ENCODE peak calls at places on chromosomes 6 and 20, in six cellular contexts. W, A, Y, I, E and B are unnamed samples.
A peak's percentile ranks its signal among the peaks of the same experiment; 100 is the strongest.

GRCh38 chr20:10328897-10329255 is 105.1 kb downstream of the MKKS start:
- DNase-seq in W (no peak), A (no peak), Y (no peak), I (no peak), E (no peak), B (no peak)

GRCh38 chr20:63968928-63969760 is 586 bp downstream of the ZNF512B start:
- DNase-seq in W (peak; percentile 44), A (no peak), Y (no peak), I (peak; percentile 25), E (no peak), B (peak; percentile 71)

GRCh38 chr6:87308970-87309369 is 13.4 kb upstream of the SMIM8 start:
- DNase-seq in W (no peak), A (no peak), Y (no peak), I (no peak), E (no peak), B (no peak)

GRCh38 chr20:41169791-41170351 is 32.5 kb downstream of the PLCG1 start:
- DNase-seq in W (no peak), A (no peak), Y (no peak), I (peak; percentile 4), E (no peak), B (no peak)

GRCh38 chr6:84065718-84066290 is 32.2 kb downstream of the MRAP2 start:
- DNase-seq in W (no peak), A (no peak), Y (no peak), I (no peak), E (no peak), B (no peak)

GRCh38 chr6:39416026-39416425 is 93.5 kb upstream of the KCNK16 start:
- DNase-seq in W (no peak), A (no peak), Y (no peak), I (no peak), E (no peak), B (no peak)

GRCh38 chr6:12275084-12275483 is 15.1 kb upstream of the EDN1 start:
- DNase-seq in W (no peak), A (no peak), Y (no peak), I (no peak), E (no peak), B (no peak)

GRCh38 chr20:14992071-14992654 is 654.8 kb upstream of the FLRT3 start:
- DNase-seq in W (no peak), A (no peak), Y (no peak), I (no peak), E (no peak), B (no peak)

GRCh38 chr6:133837801-133838349 is 51.0 kb upstream of the TCF21 start:
- DNase-seq in W (peak; percentile 66), A (peak; percentile 80), Y (peak; percentile 40), I (peak; percentile 68), E (peak; percentile 42), B (peak; percentile 57)

GRCh38 chr20:4490595-4491280 is 231.0 kb upstream of the PRND start:
- DNase-seq in W (no peak), A (no peak), Y (no peak), I (no peak), E (no peak), B (no peak)

GRCh38 chr6:43243649-43244321 is 504 bp downstream of the TTBK1 start:
- DNase-seq in W (peak; percentile 40), A (no peak), Y (no peak), I (no peak), E (no peak), B (no peak)

GRCh38 chr20:13147071-13147961 is 73.8 kb upstream of the ISM1 start:
- DNase-seq in W (no peak), A (no peak), Y (no peak), I (no peak), E (no peak), B (no peak)

GRCh38 chr6:56230976-56231566 is 16.3 kb downstream of the COL21A1 start:
- DNase-seq in W (no peak), A (no peak), Y (no peak), I (no peak), E (no peak), B (no peak)

GRCh38 chr6:144006731-144007454 is 1.2 kb downstream of the PLAGL1 start:
- DNase-seq in W (no peak), A (no peak), Y (peak; percentile 26), I (peak; percentile 10), E (no peak), B (peak; percentile 14)

GRCh38 chr6:7215140-7215539 is 97.9 kb downstream of the SSR1 start:
- DNase-seq in W (no peak), A (no peak), Y (no peak), I (no peak), E (no peak), B (no peak)

GRCh38 chr6:84466521-84466920 is 239.1 kb upstream of the CEP162 start:
- DNase-seq in W (no peak), A (no peak), Y (peak; percentile 21), I (no peak), E (no peak), B (no peak)

GRCh38 chr20:49846206-49846807 is 33.7 kb downstream of the SLC9A8 start:
- DNase-seq in W (no peak), A (peak; percentile 64), Y (peak; percentile 54), I (peak; percentile 46), E (peak; percentile 81), B (peak; percentile 68)

GRCh38 chr20:58482416-58482815 is 32.8 kb downstream of the APCDD1L start:
- DNase-seq in W (no peak), A (no peak), Y (no peak), I (no peak), E (no peak), B (no peak)

GRCh38 chr6:17816921-17817611 is 110.3 kb upstream of the NUP153 start:
- DNase-seq in W (peak; percentile 37), A (no peak), Y (peak; percentile 38), I (no peak), E (peak; percentile 4), B (no peak)

GRCh38 chr6:52221302-52221701 is 23.0 kb downstream of the IL17F start:
- DNase-seq in W (no peak), A (peak; percentile 76), Y (no peak), I (no peak), E (no peak), B (no peak)

GRCh38 chr6:163381118-163381751 is 33.3 kb upstream of the QKI start:
- DNase-seq in W (peak; percentile 29), A (no peak), Y (no peak), I (no peak), E (no peak), B (no peak)

GRCh38 chr20:1333462-1334369 is 4.8 kb upstream of the SDCBP2 start:
- DNase-seq in W (no peak), A (no peak), Y (no peak), I (no peak), E (no peak), B (no peak)

GRCh38 chr6:126682440-126682839 is 342.5 kb downstream of the CENPW start:
- DNase-seq in W (no peak), A (no peak), Y (no peak), I (no peak), E (no peak), B (no peak)

GRCh38 chr20:37914672-37915433 is 11.9 kb downstream of the VSTM2L start:
- DNase-seq in W (peak; percentile 88), A (no peak), Y (no peak), I (no peak), E (no peak), B (peak; percentile 59)

GRCh38 chr20:5181955-5182354 is 55.1 kb downstream of the CDS2 start:
- DNase-seq in W (no peak), A (no peak), Y (no peak), I (no peak), E (no peak), B (no peak)

DNA sequence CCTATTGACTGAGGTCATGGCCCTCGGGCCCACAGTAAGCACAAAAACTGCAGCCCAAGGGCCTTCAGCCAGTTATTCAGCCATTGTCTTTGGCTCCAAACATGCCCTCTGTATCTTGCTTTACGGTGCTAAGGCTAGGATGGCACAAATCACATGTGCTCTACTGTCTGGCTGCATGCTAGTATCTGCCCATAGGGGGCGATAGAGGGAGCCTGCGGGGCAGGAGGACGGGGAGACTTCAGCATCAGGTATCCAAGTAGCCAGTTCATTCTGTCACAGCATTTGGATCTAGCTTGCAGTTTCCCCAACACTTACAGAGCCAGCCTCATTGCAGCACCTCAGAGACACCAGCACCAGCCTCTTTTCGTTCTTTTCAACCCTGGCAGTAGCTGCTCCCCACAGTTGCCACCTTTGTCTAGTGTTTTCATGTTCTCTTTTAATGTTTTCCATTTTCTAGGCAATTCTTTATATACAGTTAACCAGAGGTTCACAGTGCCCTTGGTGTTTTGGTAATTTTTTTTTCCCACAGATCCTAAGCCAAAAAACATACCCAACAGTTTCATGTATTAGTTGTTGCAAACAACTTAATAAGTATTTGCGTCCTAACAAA is 705.9 kb downstream of the PTPRT start:
- DNase-seq in W (peak; percentile 74), A (peak; percentile 15), Y (peak; percentile 64), I (peak; percentile 14), E (peak; percentile 9), B (no peak)
- TF ChIP-seq CTCF in W (peak; percentile 82), A (peak; percentile 37), Y (peak; percentile 81), I (peak; percentile 37), E (peak; percentile 49), B (peak; percentile 50)

DNA sequence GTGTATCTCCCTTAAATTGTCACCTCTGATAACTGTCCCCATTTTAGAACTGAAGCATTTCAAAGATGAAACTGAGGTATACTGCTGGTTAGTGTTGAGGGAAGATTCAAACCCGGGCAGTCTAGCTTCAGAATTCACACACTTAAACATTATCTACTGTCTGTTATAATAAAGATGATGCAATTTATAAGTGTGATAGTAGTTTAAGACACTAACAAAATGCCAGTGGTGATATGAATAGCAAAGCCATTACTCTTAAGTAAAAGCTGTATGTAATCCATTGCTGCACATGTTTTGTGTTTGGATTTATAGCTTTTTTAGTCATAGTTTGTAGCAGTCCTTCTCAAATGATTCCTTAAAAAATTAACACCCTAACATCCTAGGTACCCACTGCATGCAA is 19.8 kb downstream of the USP45 start:
- DNase-seq in W (no peak), A (no peak), Y (no peak), I (no peak), E (no peak), B (no peak)
- TF ChIP-seq CTCF in W (no peak), A (no peak), Y (no peak), I (no peak), E (no peak), B (no peak)

GRCh38 chr20:62769346-62770071 is 26.8 kb upstream of the MRGBP start:
- DNase-seq in W (peak; percentile 22), A (no peak), Y (no peak), I (no peak), E (no peak), B (no peak)
- TF ChIP-seq CTCF in W (no peak), A (no peak), Y (no peak), I (no peak), E (no peak), B (no peak)

GRCh38 chr6:9250852-9251251 is 815.5 kb upstream of the SLC35B3 start:
- DNase-seq in W (peak; percentile 35), A (peak; percentile 69), Y (peak; percentile 89), I (peak; percentile 12), E (no peak), B (peak; percentile 6)
- TF ChIP-seq CTCF in W (no peak), A (peak; percentile 80), Y (peak; percentile 97), I (peak; percentile 19), E (no peak), B (peak; percentile 70)

GRCh38 chr6:89311853-89312531 is 3.1 kb downstream of the GABRR2 start:
- DNase-seq in W (peak; percentile 55), A (no peak), Y (peak; percentile 73), I (peak; percentile 55), E (peak; percentile 48), B (no peak)
- TF ChIP-seq CTCF in W (peak; percentile 25), A (no peak), Y (peak; percentile 82), I (peak; percentile 32), E (no peak), B (no peak)